ENCODE peak calls at places on chromosome 18, in four cellular contexts. O, K, N and X are unnamed samples.

GRCh38 chr18:23921716-23922285 is 92.8 kb upstream of the TTC39C start:
- DNase-seq in O (no peak), K (no peak), N (no peak), X (no peak)

GRCh38 chr18:36328916-36329315 is 31.4 kb downstream of the FHOD3 start:
- DNase-seq in O (no peak), K (no peak), N (no peak), X (no peak)

GRCh38 chr18:42752921-42753320 is 362.6 kb downstream of the RIT2 start:
- DNase-seq in O (no peak), K (no peak), N (no peak), X (no peak)

GRCh38 chr18:59454909-59455727 is 96.1 kb upstream of the LMAN1 start:
- DNase-seq in O (peak), K (no peak), N (no peak), X (no peak)

GRCh38 chr18:48580782-48581181 is 42.0 kb downstream of the CTIF start:
- DNase-seq in O (no peak), K (peak), N (no peak), X (no peak)

GRCh38 chr18:63253428-63254372 is 65.9 kb downstream of the BCL2 start:
- DNase-seq in O (no peak), K (no peak), N (no peak), X (peak)

GRCh38 chr18:8175486-8176061 is 433.7 kb upstream of the RAB12 start:
- DNase-seq in O (no peak), K (no peak), N (no peak), X (no peak)

GRCh38 chr18:36128907-36129299 is 237 bp downstream of the SLC39A6 start:
- DNase-seq in O (no peak), K (no peak), N (no peak), X (no peak)

GRCh38 chr18:48886520-48887293 is 64.1 kb downstream of the SMAD7 start:
- DNase-seq in O (no peak), K (no peak), N (no peak), X (no peak)

GRCh38 chr18:75530118-75530517 is 102.6 kb upstream of the SMIM21 start:
- DNase-seq in O (no peak), K (no peak), N (no peak), X (no peak)

GRCh38 chr18:60649107-60649506 is 276.5 kb upstream of the MC4R start:
- DNase-seq in O (no peak), K (no peak), N (no peak), X (no peak)

GRCh38 chr18:6269933-6270332 is 144.8 kb downstream of the L3MBTL4 start:
- DNase-seq in O (no peak), K (no peak), N (no peak), X (no peak)

GRCh38 chr18:44098551-44099098 is 582.1 kb upstream of the SETBP1 start:
- DNase-seq in O (no peak), K (peak), N (no peak), X (no peak)

GRCh38 chr18:53380063-53380639 is 844.3 kb downstream of the MBD2 start:
- DNase-seq in O (peak), K (no peak), N (peak), X (no peak)

GRCh38 chr18:62324917-62325805 is at the start of gene TNFRSF11A:
- DNase-seq in O (peak), K (no peak), N (peak), X (peak)

DNA sequence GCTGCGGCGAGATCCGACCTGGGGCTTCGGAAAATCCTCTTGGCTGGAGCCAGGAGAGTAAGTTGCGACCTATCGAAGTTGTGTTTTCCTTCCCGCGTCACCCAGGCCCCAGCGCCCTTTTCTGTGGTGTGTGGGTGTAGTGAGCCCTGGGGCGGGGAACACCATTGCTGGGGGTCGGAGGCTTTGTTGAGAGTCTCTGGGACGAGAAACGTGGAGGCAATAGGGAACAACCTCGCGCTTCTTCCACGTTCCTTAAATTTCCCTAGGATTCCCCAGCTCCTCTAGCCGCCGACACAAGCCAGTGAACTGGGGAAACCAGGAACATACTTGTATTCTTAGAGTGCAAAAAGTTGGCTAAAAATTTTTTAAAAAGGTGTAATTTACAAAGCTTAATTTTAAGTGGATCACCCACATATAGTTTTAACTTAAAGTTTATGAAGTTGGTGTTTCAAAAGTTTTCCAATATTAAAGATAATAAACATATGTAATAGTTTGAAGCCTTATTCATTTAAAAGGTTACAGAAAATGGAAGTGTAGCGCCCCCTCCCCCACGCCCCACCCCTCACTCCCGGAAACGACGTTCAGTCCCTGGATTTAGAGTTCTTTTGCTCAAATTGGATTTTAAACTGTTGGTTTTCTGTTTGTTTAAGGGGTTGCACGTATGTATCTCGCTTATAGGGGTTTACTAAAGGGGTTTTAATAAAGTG is 626 bp downstream of the DSG2 start:
- DNase-seq in O (no peak), K (no peak), N (peak), X (no peak)
- H3K4me3 ChIP-seq in O (peak), K (peak), N (peak), X (peak)

GRCh38 chr18:74512321-74513053 is 16.3 kb downstream of the CNDP2 start:
- DNase-seq in O (no peak), K (no peak), N (no peak), X (no peak)
- TF ChIP-seq GABPA in O (no peak), K (no peak), N (no peak), X (no peak)

GRCh38 chr18:25298853-25299274 is 53.1 kb downstream of the ZNF521 start:
- DNase-seq in O (no peak), K (no peak), N (peak), X (no peak)
- H3K4me3 ChIP-seq in O (no peak), K (no peak), N (no peak), X (no peak)

DNA sequence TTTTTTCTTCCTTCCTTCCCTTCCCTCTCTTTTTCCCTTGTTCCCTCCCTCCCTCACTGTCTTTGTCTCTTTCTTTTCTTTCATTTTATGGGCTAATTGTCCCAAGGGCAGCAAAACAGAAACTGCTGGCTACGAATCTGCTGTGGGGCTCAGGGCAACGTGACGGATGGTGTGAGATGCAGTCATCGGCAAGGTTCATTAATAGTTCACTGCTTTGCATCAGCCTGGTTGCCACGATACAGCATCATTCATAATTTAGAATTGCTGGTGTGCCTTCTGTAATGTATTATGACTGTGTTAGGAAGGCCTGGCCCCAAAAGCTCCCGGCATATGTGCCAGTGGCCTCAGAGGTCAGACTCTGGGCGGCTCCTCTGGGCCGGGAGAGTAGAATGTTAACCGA is 134.7 kb downstream of the NAPG start:
- DNase-seq in O (no peak), K (no peak), N (no peak), X (no peak)
- TF ChIP-seq GABPA in O (no peak), K (no peak), N (no peak), X (no peak)

DNA sequence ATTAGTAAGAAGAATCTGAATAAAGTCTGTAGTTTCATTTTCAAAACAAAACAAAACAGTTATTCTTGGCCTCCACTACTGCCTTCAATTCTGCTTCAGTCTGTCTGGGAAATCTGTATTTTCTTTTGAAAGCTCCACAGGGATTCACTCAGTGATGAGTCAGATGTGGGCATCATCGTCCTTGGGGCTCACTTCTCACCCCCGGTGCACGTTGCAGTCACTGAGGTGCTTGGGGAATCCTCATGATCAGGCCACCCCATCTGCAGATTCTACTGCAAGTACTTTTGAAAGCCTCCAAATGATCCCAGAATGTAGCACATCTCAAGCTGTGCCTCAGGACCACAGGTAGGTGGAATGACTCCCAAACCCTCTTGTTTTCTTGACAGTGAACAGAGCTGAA is 34.3 kb downstream of the LPIN2 start:
- DNase-seq in O (no peak), K (no peak), N (no peak), X (no peak)
- H3K4me3 ChIP-seq in O (peak), K (no peak), N (no peak), X (no peak)

GRCh38 chr18:37539236-37539635 is 26.4 kb downstream of the CELF4 start:
- DNase-seq in O (no peak), K (no peak), N (no peak), X (no peak)

GRCh38 chr18:37540424-37541121 is 25.0 kb downstream of the CELF4 start:
- DNase-seq in O (peak), K (no peak), N (no peak), X (no peak)

GRCh38 chr18:37537868-37538525 is 27.6 kb downstream of the CELF4 start:
- DNase-seq in O (peak), K (no peak), N (peak), X (peak)

GRCh38 chr18:37536646-37537045 is 29.0 kb downstream of the CELF4 start:
- DNase-seq in O (no peak), K (no peak), N (no peak), X (no peak)

GRCh38 chr18:37538526-37539205 is 26.9 kb downstream of the CELF4 start:
- DNase-seq in O (no peak), K (no peak), N (no peak), X (no peak)
- TF ChIP-seq GABPA in O (no peak), K (no peak), N (no peak), X (no peak)

GRCh38 chr18:57619881-57620280 is 1.8 kb downstream of the NARS1 start:
- DNase-seq in O (no peak), K (no peak), N (no peak), X (no peak)
- H3K4me3 ChIP-seq in O (no peak), K (no peak), N (peak), X (no peak)

GRCh38 chr18:22559414-22560282 is 141.9 kb upstream of the CTAGE1 start:
- DNase-seq in O (peak), K (no peak), N (peak), X (no peak)

GRCh38 chr18:22560797-22561196 is 143.1 kb upstream of the CTAGE1 start:
- DNase-seq in O (no peak), K (no peak), N (no peak), X (no peak)

GRCh38 chr18:22557160-22557941 is 139.6 kb upstream of the CTAGE1 start:
- DNase-seq in O (no peak), K (no peak), N (peak), X (peak)

GRCh38 chr18:22560283-22560627 is 142.5 kb upstream of the CTAGE1 start:
- DNase-seq in O (no peak), K (no peak), N (no peak), X (no peak)

DNA sequence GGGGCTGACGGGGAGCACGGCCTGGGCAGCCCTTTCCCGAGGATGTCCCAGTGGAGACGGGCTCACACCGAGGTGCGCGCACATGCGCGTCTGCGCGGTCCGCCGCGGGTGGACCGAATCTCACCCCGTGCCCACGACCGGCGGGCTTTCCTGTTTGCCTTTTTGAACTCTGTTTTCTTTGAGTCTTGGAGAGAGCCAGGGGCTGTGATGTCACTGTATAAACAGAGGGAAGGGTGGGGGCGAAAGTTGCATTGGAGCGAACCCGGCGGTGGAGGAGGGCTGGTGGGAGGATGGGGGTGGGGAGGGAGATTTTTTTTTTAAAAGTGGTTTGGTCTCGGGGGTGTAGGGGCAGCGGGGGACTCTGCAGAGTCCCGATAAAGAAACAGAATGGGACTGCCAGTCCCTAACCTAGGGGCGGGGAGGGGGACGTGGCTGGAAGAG is 141.2 kb upstream of the CTAGE1 start:
- DNase-seq in O (peak), K (no peak), N (peak), X (no peak)
- TF ChIP-seq GABPA in O (no peak), K (no peak), N (no peak), X (no peak)